ENCODE peak calls at places on chromosomes 12 and 14, in five cellular contexts. Y is sigmoid colon, R is Peyer's patch, X is A549, K is ovary. J is an unnamed sample.

GRCh38 chr14:91872517-91873470 is 5.5 kb upstream of the TC2N start:
- DNase-seq in R (peak), X (peak), K (no peak), Y (peak), J (peak)

GRCh38 chr14:55604467-55604866 is 24.5 kb downstream of the KTN1 start:
- DNase-seq in R (no peak), Y (no peak), X (no peak), K (no peak), J (no peak)

GRCh38 chr12:94074216-94074969 is 74.0 kb upstream of the PLXNC1 start:
- DNase-seq in Y (peak), X (no peak), K (no peak), R (no peak), J (peak)

GRCh38 chr12:11630046-11630706 is 19.3 kb upstream of the ETV6 start:
- DNase-seq in Y (no peak), K (no peak), X (no peak), R (no peak), J (no peak)

GRCh38 chr14:51847489-51847796 is 13.0 kb upstream of the GNG2 start:
- DNase-seq in X (no peak), Y (no peak), K (no peak), R (no peak), J (no peak)

GRCh38 chr12:84658877-84659276 is 253.7 kb downstream of the SLC6A15 start:
- DNase-seq in R (no peak), K (no peak), Y (no peak), X (no peak), J (no peak)

GRCh38 chr14:56271988-56272387 is 153.8 kb downstream of the PELI2 start:
- DNase-seq in K (no peak), Y (no peak), R (no peak), X (no peak), J (no peak)

GRCh38 chr12:76135456-76135855 is 51.0 kb upstream of the NAP1L1 start:
- DNase-seq in R (no peak), K (no peak), X (no peak), Y (no peak), J (no peak)

GRCh38 chr12:30197392-30198047 is 413.8 kb upstream of the TMTC1 start:
- DNase-seq in R (no peak), K (no peak), X (no peak), Y (no peak), J (no peak)

GRCh38 chr14:63840981-63841380 is 11.8 kb upstream of the SYNE2 start:
- DNase-seq in R (peak), Y (no peak), X (no peak), K (no peak), J (no peak)

GRCh38 chr12:124764870-124765570 is 98.6 kb downstream of the SCARB1 start:
- DNase-seq in K (no peak), Y (peak), X (no peak), R (no peak), J (no peak)

GRCh38 chr12:55743131-55743921 is 404 bp downstream of the GDF11 start:
- DNase-seq in Y (peak), X (peak), R (peak), K (peak), J (no peak)

GRCh38 chr12:108198043-108198442 is 69.0 kb downstream of the WSCD2 start:
- DNase-seq in Y (no peak), K (no peak), X (no peak), R (no peak), J (no peak)

GRCh38 chr14:39247256-39247655 is 13.5 kb downstream of the MIA2 start:
- DNase-seq in Y (no peak), X (no peak), K (no peak), R (no peak), J (no peak)

GRCh38 chr12:132390287-132391076 is 61.1 kb upstream of the GALNT9 start:
- DNase-seq in Y (peak), X (no peak), K (no peak), R (peak), J (peak)

GRCh38 chr14:68368850-68369249 is 424.0 kb downstream of the ZFP36L1 start:
- DNase-seq in R (no peak), Y (no peak), K (no peak), X (no peak), J (no peak)

GRCh38 chr12:49818241-49818640 is 10.0 kb downstream of the NCKAP5L start:
- DNase-seq in R (no peak), Y (peak), X (no peak), K (peak), J (no peak)

GRCh38 chr14:104609666-104610065 is 5.1 kb upstream of the TMEM179 start:
- DNase-seq in R (no peak), Y (no peak), K (no peak), X (no peak), J (peak)

GRCh38 chr14:89507521-89507920 is 90.5 kb upstream of the FOXN3 start:
- DNase-seq in K (no peak), Y (no peak), X (peak), R (no peak), J (no peak)

GRCh38 chr14:104977681-104978647 is at the start of gene AHNAK2:
- DNase-seq in X (peak), R (peak), Y (peak), K (peak), J (no peak)

GRCh38 chr12:32261638-32262037 is 137.7 kb upstream of the FGD4 start:
- DNase-seq in K (no peak), Y (no peak), X (peak), R (no peak), J (no peak)
- TF ChIP-seq CTCF in K (no peak), Y (no peak), X (peak), R (no peak), J (no peak)

DNA sequence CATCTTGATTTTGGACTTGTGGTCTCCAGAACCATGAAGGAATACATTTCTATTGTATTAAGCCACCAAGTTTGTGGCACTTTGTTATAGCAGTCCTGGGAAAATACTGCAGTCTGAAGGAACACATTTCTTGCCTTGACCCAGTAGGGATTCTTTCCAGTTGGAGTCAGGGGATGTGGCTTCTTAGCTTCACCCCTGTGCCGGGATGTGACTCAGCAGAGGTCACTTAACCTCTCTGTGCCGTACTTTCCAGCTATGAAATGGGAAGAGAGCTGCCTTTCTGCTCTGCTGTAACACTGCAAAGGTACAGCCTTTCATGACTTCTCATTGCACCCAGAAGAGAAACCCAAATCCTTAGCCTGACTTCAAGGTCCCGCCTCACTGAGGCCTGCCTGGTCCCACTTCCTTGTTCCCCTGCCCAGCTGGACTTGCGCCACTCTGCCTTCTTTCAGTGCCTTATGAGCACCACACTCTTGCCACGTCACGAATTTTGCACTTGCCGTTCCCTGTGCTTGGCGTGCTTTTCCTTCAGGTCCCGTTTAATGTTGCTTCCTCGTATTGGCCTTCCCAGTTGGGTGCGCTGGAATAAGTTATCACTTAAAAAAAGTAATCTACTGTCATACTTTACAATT is 24.2 kb downstream of the CHST11 start:
- DNase-seq in R (no peak), Y (peak), K (no peak), X (no peak), J (peak)
- TF ChIP-seq POLR2A in R (no peak), Y (no peak), K (no peak), X (no peak), J (no peak)

GRCh38 chr12:1580036-1580435 is 14.3 kb downstream of the FBXL14 start:
- DNase-seq in Y (no peak), R (no peak), X (no peak), K (no peak), J (no peak)
- H3K4me3 ChIP-seq in Y (no peak), R (no peak), X (no peak), K (no peak), J (no peak)

GRCh38 chr12:52318241-52318990 is 2.8 kb downstream of the KRT83 start:
- DNase-seq in R (peak), Y (no peak), K (no peak), X (no peak), J (no peak)

GRCh38 chr12:52321433-52321832 is 235 bp upstream of the KRT83 start:
- DNase-seq in Y (no peak), X (no peak), K (no peak), R (peak), J (peak)

GRCh38 chr12:52317443-52318052 is 3.6 kb downstream of the KRT83 start:
- DNase-seq in R (no peak), K (no peak), Y (no peak), X (no peak), J (peak)

GRCh38 chr12:52320784-52321400 is at the start of gene KRT83:
- DNase-seq in Y (no peak), K (no peak), R (peak), X (no peak), J (no peak)

GRCh38 chr12:52319097-52319496 is 2.1 kb downstream of the KRT83 start:
- DNase-seq in K (no peak), R (peak), Y (no peak), X (peak), J (peak)
- TF ChIP-seq CTCF in K (no peak), R (no peak), Y (no peak), X (peak), J (no peak)

J was measured in lower leg skin.